ENCODE peak calls at places on chromosomes 5 and 9, in six cellular contexts. O is CD8-positive, alpha-beta T cell; T is mammary epithelial cell; S is fibroblast of lung; F is cardiac muscle cell; H is lung. Y is an unnamed sample.

GRCh38 chr5:122429545-122430327 is 117.7 kb downstream of the SNCAIP start:
- DNase-seq in F (no peak), T (no peak), O (no peak), H (no peak), S (no peak), Y (no peak)

GRCh38 chr5:123358304-123358703 is 64.9 kb downstream of the CEP120 start:
- DNase-seq in H (no peak), S (no peak), T (no peak), F (no peak), O (no peak), Y (no peak)

GRCh38 chr5:153490124-153491085 is at the start of gene GRIA1:
- DNase-seq in O (no peak), S (peak; percentile 32), F (peak; percentile 65), T (no peak), H (no peak), Y (no peak)

GRCh38 chr5:128534729-128535128 is 3.3 kb downstream of the FBN2 start:
- DNase-seq in S (peak; percentile 70), T (no peak), H (no peak), F (peak; percentile 69), O (no peak), Y (peak; percentile 57)

GRCh38 chr9:120405860-120406259 is 174.1 kb downstream of the CDK5RAP2 start:
- DNase-seq in F (no peak), O (no peak), T (no peak), H (no peak), S (no peak), Y (no peak)

GRCh38 chr5:137146402-137146889 is 352.7 kb downstream of the SPOCK1 start:
- DNase-seq in S (peak; percentile 99), T (peak; percentile 99), H (no peak), F (no peak), O (no peak), Y (peak; percentile 99)

GRCh38 chr9:87141124-87141523 is 193.8 kb upstream of the GAS1 start:
- DNase-seq in O (no peak), H (no peak), F (no peak), S (no peak), T (no peak), Y (no peak)

GRCh38 chr5:36177715-36178556 is 26.0 kb downstream of the SKP2 start:
- DNase-seq in H (no peak), S (peak; percentile 50), T (peak; percentile 18), F (peak; percentile 52), O (no peak), Y (peak; percentile 41)

GRCh38 chr9:136596630-136597031 is 50.8 kb upstream of the NOTCH1 start:
- DNase-seq in F (no peak), H (no peak), T (no peak), S (no peak), O (no peak), Y (no peak)

GRCh38 chr5:168734657-168735344 is 155.6 kb upstream of the PANK3 start:
- DNase-seq in O (no peak), F (no peak), H (no peak), T (no peak), S (peak; percentile 20), Y (no peak)

GRCh38 chr9:134644715-134645606 is 3.4 kb downstream of the COL5A1 start:
- DNase-seq in T (peak; percentile 91), F (no peak), O (no peak), S (peak; percentile 98), H (peak; percentile 71), Y (peak; percentile 99)

GRCh38 chr5:93430673-93431192 is 150.3 kb downstream of the NR2F1-AS1 start:
- DNase-seq in O (no peak), F (no peak), T (no peak), S (no peak), H (no peak), Y (no peak)
- H3K27ac ChIP-seq in O (no peak overlapping the region), F (no peak overlapping the region), T (no peak overlapping the region), S (no peak overlapping the region), H (no peak overlapping the region), Y (no peak overlapping the region)

GRCh38 chr5:95892784-95893354 is 68.8 kb downstream of the ELL2 start:
- DNase-seq in T (no peak), F (no peak), O (no peak), S (peak; percentile 34), H (no peak), Y (peak; percentile 60)
- TF ChIP-seq CTCF in T (peak; percentile 52), F (peak; percentile 57), O (no peak), S (peak; percentile 38), H (no peak), Y (peak; percentile 49)

GRCh38 chr5:150154618-150155134 is 969 bp downstream of the PDGFRB start:
- DNase-seq in F (no peak), H (no peak), S (no peak), O (no peak), T (no peak), Y (no peak)
- H3K27ac ChIP-seq in F (no peak overlapping the region), H (peak overlapping the region; percentile 50), S (peak overlapping the region; percentile 86), O (no peak overlapping the region), T (no peak overlapping the region), Y (peak overlapping the region; percentile 10)

DNA sequence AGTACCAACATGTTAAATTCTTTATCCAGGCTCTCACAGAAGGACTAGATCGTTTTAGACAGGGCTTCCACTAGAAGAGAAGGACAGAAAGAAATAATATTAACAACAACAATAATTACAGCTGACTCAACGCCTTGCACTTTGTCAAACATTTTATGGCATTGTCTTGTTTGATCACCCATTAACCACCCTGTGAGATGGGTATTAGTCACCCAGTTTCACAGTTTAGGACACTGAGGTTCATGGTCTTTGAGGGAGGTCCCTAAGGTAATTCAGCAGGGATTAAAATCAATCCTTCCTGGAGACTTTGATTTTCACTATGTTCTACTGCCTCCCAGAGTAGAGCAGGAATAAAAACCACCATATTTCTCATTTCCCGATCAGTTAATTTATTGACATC is 51.4 kb upstream of the BNC2 start:
- DNase-seq in S (peak; percentile 16), T (peak; percentile 19), H (no peak), F (no peak), O (no peak), Y (peak; percentile 51)
- TF ChIP-seq CTCF in S (no peak), T (no peak), H (no peak), F (no peak), O (no peak), Y (no peak)

DNA sequence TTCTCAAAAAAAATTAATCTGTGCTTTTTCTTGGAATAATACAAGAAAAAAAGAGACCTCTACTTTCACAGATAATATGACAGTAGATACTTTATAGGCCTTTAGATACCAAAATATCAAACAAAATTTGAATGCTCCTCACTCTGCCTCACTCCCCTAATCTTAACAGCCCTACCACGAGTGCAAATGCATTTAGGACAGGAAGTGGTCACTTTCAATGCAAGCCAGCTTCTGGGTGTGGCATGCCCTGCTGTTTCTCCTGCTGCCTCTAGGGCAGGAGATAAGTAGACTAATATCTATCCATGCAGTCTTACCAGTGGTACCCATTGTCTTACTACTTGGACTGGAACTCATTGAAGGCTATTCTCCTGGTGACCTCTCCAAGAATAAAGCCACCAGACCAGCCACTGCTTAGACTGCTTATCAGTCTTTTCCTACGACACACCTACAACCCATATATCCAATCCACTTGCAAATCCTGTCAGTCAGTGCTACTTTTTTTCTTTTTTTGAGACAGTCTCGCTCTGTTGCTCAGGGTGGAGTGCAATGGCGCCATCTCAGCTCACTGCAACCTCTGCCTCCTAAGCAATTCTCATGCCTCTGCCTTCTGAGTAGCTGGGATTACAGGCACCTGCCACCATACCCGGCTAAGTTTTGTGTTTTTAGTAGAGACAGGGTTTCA is 23.0 kb downstream of the FRRS1L start:
- DNase-seq in T (peak; percentile 48), S (peak; percentile 39), F (no peak), O (no peak), H (no peak), Y (peak; percentile 76)
- H3K27ac ChIP-seq in T (no peak overlapping the region), S (no peak overlapping the region), F (no peak overlapping the region), O (no peak overlapping the region), H (no peak overlapping the region), Y (no peak overlapping the region)

DNA sequence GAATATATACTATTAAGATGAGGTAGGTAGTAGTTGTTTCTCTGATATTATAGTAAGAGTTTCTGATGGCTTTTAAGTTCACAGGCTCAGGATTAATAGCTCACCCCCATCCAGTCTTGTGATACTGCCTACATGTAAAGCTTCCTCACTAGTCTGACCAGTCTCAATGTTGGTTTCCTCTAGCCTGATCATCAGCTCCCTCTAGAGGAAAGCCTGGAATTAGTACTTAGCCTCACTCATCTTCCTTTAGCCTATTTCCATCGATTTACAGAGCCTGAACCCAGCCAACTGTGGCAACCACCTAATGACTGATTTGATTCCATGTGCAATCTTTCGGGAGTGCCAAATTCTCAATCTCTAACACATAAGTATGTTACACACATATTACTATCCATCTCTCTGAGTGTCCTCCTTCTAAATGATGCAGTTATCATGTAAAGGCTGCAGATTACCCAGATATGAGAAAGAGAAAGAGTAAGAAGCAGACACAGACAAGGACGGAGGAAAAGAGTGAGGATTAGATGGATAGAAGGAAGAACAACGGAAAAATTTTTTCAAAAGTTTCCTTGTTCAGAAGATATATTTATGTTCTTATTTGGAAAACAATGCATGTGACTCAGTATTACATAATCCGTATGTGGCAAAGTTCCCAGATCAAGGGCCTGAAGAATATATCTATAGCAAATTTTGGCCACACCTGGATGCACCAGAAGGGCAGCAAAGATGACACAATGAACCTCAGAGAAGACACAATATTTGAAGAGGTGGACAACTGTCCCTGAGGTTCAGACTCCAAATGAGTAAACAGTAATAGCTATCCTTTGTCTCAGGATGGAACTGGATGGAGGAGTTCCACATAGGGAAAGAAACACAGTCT is 333.7 kb downstream of the ELAVL2 start:
- DNase-seq in S (peak; percentile 27), T (peak; percentile 57), F (peak; percentile 65), H (no peak), O (no peak), Y (peak; percentile 42)
- TF ChIP-seq CTCF in S (peak; percentile 35), T (peak; percentile 78), F (peak; percentile 28), H (no peak), O (no peak), Y (peak; percentile 71)